ENCODE peak calls at places on chromosomes 11 and 22, in five cellular contexts. U is esophagus squamous epithelium, F is aorta, Z is left ventricle myocardium inferior, W is body of pancreas. P is an unnamed sample.
A peak's percentile ranks its signal among the peaks of the same experiment; 100 is the strongest.

GRCh38 chr11:90803366-90803765 is 580.5 kb upstream of the CHORDC1 start:
- DNase-seq in U (no peak), F (no peak), Z (no peak), W (no peak), P (no peak)

GRCh38 chr11:130340671-130341319 is 26.1 kb upstream of the ZBTB44 start:
- DNase-seq in U (no peak), F (no peak), Z (no peak), W (no peak), P (no peak)

GRCh38 chr11:65911682-65912568 is 6.9 kb downstream of the C11orf68 start:
- DNase-seq in U (no peak), F (peak; percentile 79), Z (peak; percentile 48), W (no peak), P (peak; percentile 89)

GRCh38 chr11:45435706-45436105 is 149.6 kb upstream of the SYT13 start:
- DNase-seq in U (no peak), F (no peak), Z (no peak), W (no peak), P (no peak)

GRCh38 chr11:58204042-58204441 is at the start of gene OR1S2:
- DNase-seq in U (no peak), F (no peak), Z (no peak), W (no peak), P (no peak)

GRCh38 chr11:122758974-122759373 is 79.3 kb upstream of the CRTAM start:
- DNase-seq in U (no peak), F (no peak), Z (no peak), W (no peak), P (no peak)

GRCh38 chr11:61270354-61271070 is 24.6 kb downstream of the VWCE start:
- DNase-seq in U (no peak), F (no peak), Z (no peak), W (no peak), P (no peak)

GRCh38 chr11:12674936-12675696 is 895 bp downstream of the TEAD1 start:
- DNase-seq in U (no peak), F (peak; percentile 59), Z (peak; percentile 48), W (peak; percentile 48), P (peak; percentile 53)

GRCh38 chr22:36585841-36586240 is 56.9 kb upstream of the EIF3D start:
- DNase-seq in U (no peak), F (no peak), Z (no peak), W (no peak), P (peak; percentile 29)

GRCh38 chr22:20180640-20181039 is 29.8 kb upstream of the CCDC188 start:
- DNase-seq in U (no peak), F (no peak), Z (no peak), W (no peak), P (no peak)

GRCh38 chr11:69212121-69213110 is 56.7 kb downstream of the SMIM38 start:
- DNase-seq in U (no peak), F (no peak), Z (no peak), W (no peak), P (no peak)

GRCh38 chr11:115645631-115646271 is 141.5 kb upstream of the CADM1 start:
- DNase-seq in U (no peak), F (peak; percentile 51), Z (peak; percentile 63), W (peak; percentile 20), P (no peak)

GRCh38 chr11:102138677-102139076 is 28.4 kb downstream of the YAP1 start:
- DNase-seq in U (no peak), F (no peak), Z (no peak), W (no peak), P (no peak)

GRCh38 chr22:24459911-24460310 is 32.5 kb downstream of the ADORA2A start:
- DNase-seq in U (no peak), F (no peak), Z (no peak), W (no peak), P (no peak)

GRCh38 chr22:20198527-20199319 is 47.9 kb upstream of the CCDC188 start:
- DNase-seq in U (no peak), F (no peak), Z (no peak), W (no peak), P (no peak)

GRCh38 chr11:57777969-57778317 is 16.3 kb downstream of the CTNND1 start:
- DNase-seq in U (no peak), F (no peak), Z (no peak), W (peak; percentile 67), P (peak; percentile 20)

GRCh38 chr22:26139320-26139719 is 29.9 kb upstream of the SEZ6L start:
- DNase-seq in U (no peak), F (peak; percentile 46), Z (no peak), W (peak; percentile 48), P (no peak)

GRCh38 chr22:44347098-44347497 is 34.3 kb upstream of the SHISAL1 start:
- DNase-seq in U (no peak), F (no peak), Z (no peak), W (no peak), P (no peak)

GRCh38 chr11:20004856-20005255 is 155.4 kb downstream of the DBX1 start:
- DNase-seq in U (no peak), F (no peak), Z (no peak), W (no peak), P (no peak)

GRCh38 chr11:56909080-56909479 is 79.6 kb upstream of the OR5AK2 start:
- DNase-seq in U (no peak), F (no peak), Z (no peak), W (no peak), P (no peak)

GRCh38 chr11:61160487-61161189 is 588 bp downstream of the VPS37C start:
- DNase-seq in U (no peak), F (no peak), Z (no peak), W (no peak), P (no peak)

GRCh38 chr11:57571631-57572030 is 4.2 kb upstream of the UBE2L6 start:
- DNase-seq in U (no peak), F (no peak), Z (no peak), W (no peak), P (no peak)

GRCh38 chr11:61119571-61119970 is 17.3 kb downstream of the CD5 start:
- DNase-seq in U (no peak), F (peak; percentile 24), Z (no peak), W (no peak), P (no peak)

GRCh38 chr11:8603696-8604077 is 9.7 kb upstream of the STK33 start:
- DNase-seq in U (no peak), F (no peak), Z (no peak), W (no peak), P (no peak)
- H3K27ac ChIP-seq in U (peak overlapping the region; percentile 81), F (no peak overlapping the region), Z (no peak overlapping the region), W (no peak overlapping the region), P (no peak overlapping the region)

GRCh38 chr22:28021998-28022660 is 103.1 kb upstream of the PITPNB start:
- DNase-seq in U (no peak), F (no peak), Z (peak; percentile 2), W (no peak), P (no peak)
- H3K4me1 ChIP-seq in U (peaks cover 69% of the 10 kb centered on the region), F (no peaks in the 10 kb centered on the region), Z (peaks cover 64% of the 10 kb centered on the region), W (peaks cover 2% of the 10 kb centered on the region), P (peaks cover 28% of the 10 kb centered on the region)

GRCh38 chr11:10750838-10751580 is at the start of gene CTR9:
- DNase-seq in U (peak; percentile 70), F (peak; percentile 97), Z (peak; percentile 94), W (peak; percentile 95), P (peak; percentile 97)

GRCh38 chr11:10751581-10751940 is 515 bp downstream of the CTR9 start:
- DNase-seq in U (no peak), F (no peak), Z (no peak), W (no peak), P (no peak)

GRCh38 chr11:10749476-10749875 is 1.6 kb upstream of the CTR9 start:
- DNase-seq in U (no peak), F (no peak), Z (no peak), W (no peak), P (no peak)

GRCh38 chr11:10752061-10752460 is 1.0 kb downstream of the CTR9 start:
- DNase-seq in U (no peak), F (no peak), Z (no peak), W (no peak), P (no peak)

DNA sequence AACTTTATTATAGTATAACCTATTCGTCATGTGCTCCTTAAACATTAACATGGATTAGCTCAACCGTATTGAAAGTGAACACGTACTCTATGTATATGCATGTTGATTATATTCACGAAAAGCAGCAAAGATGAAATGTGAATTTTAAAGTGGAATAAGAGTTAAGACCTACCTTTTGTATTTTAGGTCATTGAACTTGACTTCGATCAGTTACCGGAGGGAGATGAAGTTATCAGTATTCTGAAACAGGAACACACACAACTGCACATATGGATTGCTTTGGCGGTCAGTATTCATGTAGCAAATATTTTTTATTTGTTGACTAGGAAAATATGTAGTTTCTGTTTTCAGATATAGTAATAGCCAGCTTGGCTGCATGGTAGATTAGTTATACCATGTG is 1.4 kb downstream of the CTR9 start:
- DNase-seq in U (no peak), F (no peak), Z (no peak), W (no peak), P (no peak)
- H3K27ac ChIP-seq in U (no peak overlapping the region), F (no peak overlapping the region), Z (no peak overlapping the region), W (no peak overlapping the region), P (no peak overlapping the region)

GRCh38 chr11:92477686-92478085 is 253.1 kb downstream of the FAT3 start:
- DNase-seq in U (no peak), F (no peak), Z (no peak), W (peak; percentile 56), P (no peak)
- H3K4me1 ChIP-seq in U (no peaks in the 10 kb centered on the region), F (no peaks in the 10 kb centered on the region), Z (no peaks in the 10 kb centered on the region), W (peaks cover 6% of the 10 kb centered on the region), P (no peaks in the 10 kb centered on the region)

GRCh38 chr11:9254416-9254815 is 10.7 kb downstream of the DENND5A start:
- DNase-seq in U (no peak), F (no peak), Z (no peak), W (no peak), P (no peak)
- H3K27ac ChIP-seq in U (no peak overlapping the region), F (no peak overlapping the region), Z (peak overlapping the region; percentile 81), W (no peak overlapping the region), P (no peak overlapping the region)

GRCh38 chr22:17260950-17261349 is 41.7 kb upstream of the ADA2 start:
- DNase-seq in U (no peak), F (no peak), Z (no peak), W (no peak), P (no peak)

GRCh38 chr22:17258015-17258827 is 39.0 kb upstream of the ADA2 start:
- DNase-seq in U (no peak), F (peak; percentile 65), Z (peak; percentile 69), W (peak; percentile 93), P (peak; percentile 99)

GRCh38 chr22:17260291-17260690 is 41.1 kb upstream of the ADA2 start:
- DNase-seq in U (no peak), F (no peak), Z (no peak), W (no peak), P (no peak)

GRCh38 chr22:17257091-17257490 is 37.9 kb upstream of the ADA2 start:
- DNase-seq in U (no peak), F (no peak), Z (no peak), W (no peak), P (peak; percentile 42)

DNA sequence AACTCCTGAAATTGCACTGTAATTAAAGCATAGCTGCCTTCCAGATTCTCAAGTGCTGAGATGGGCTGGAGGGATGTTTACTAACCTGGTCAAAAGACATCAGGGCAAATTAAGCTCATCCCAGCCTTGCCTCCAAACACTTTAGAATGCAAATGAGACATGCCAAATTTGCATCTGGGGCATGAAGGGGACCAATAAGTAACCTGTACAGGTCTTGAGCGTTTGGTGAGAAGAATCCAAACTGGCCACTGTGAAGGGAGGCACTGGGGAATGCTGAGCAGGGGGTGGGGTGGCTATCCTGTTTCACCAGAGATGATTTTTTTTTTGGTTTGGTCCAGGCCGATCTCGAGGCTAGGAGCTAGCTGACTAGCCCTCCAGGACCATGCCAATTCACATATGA is 38.3 kb upstream of the ADA2 start:
- DNase-seq in U (no peak), F (no peak), Z (no peak), W (no peak), P (peak; percentile 77)
- H3K4me1 ChIP-seq in U (peaks cover 19% of the 10 kb centered on the region), F (no peaks in the 10 kb centered on the region), Z (peaks cover 14% of the 10 kb centered on the region), W (peaks cover 54% of the 10 kb centered on the region), P (peaks cover 21% of the 10 kb centered on the region)